ENCODE peak calls at places on chromosomes 11 and 22, in eight cellular contexts. K is WERI-Rb-1; P is stimulated activated CD4-positive, alpha-beta T cell treated with anti-CD3 and anti-CD28 coated beads, Interleukin-15, amount 100 ng/mL, for 1 hour; Q is nucleus accumbens; J is MM.1S; C is A172; W is testis; N is T47D. A is an unnamed sample.

GRCh38 chr11:65432686-65433582 is 10.3 kb downstream of the NEAT1 start:
- DNase-seq in K (no peak), P (no peak), Q (no peak), J (peak), C (peak), W (no peak), N (no peak), A (peak)

GRCh38 chr11:130383363-130384168 is 44.8 kb downstream of the ADAMTS8 start:
- DNase-seq in K (peak), P (no peak), Q (no peak), J (no peak), C (peak), W (no peak), N (no peak), A (no peak)

GRCh38 chr22:37547249-37547741 is 13.0 kb upstream of the CDC42EP1 start:
- DNase-seq in K (no peak), P (no peak), Q (peak), J (no peak), C (no peak), W (no peak), N (no peak), A (no peak)

GRCh38 chr11:69664103-69664775 is 10.9 kb downstream of the LTO1 start:
- DNase-seq in K (no peak), P (no peak), Q (no peak), J (no peak), C (no peak), W (no peak), N (no peak), A (no peak)

GRCh38 chr22:37242395-37242918 is 1.6 kb downstream of the RAC2 start:
- DNase-seq in K (no peak), P (peak), Q (no peak), J (peak), C (peak), W (peak), N (no peak), A (no peak)

GRCh38 chr22:28795071-28795693 is 5.2 kb downstream of the XBP1 start:
- DNase-seq in K (no peak), P (no peak), Q (no peak), J (no peak), C (no peak), W (no peak), N (no peak), A (no peak)

GRCh38 chr22:49972163-49973017 is 11.8 kb downstream of the PIM3 start:
- DNase-seq in K (no peak), P (no peak), Q (no peak), J (peak), C (no peak), W (no peak), N (no peak), A (no peak)

GRCh38 chr11:86372586-86372985 is 2.1 kb upstream of the CCDC81 start:
- DNase-seq in K (no peak), P (no peak), Q (no peak), J (no peak), C (no peak), W (no peak), N (no peak), A (no peak)

GRCh38 chr22:19995611-19996339 is 20.8 kb downstream of the ARVCF start:
- DNase-seq in K (no peak), P (no peak), Q (no peak), J (no peak), C (peak), W (no peak), N (no peak), A (no peak)

GRCh38 chr11:3164138-3164539 is 971 bp downstream of the OSBPL5 start:
- DNase-seq in K (no peak), P (no peak), Q (no peak), J (no peak), C (no peak), W (no peak), N (no peak), A (no peak)

GRCh38 chr22:26751217-26751616 is 93.8 kb downstream of the MIAT start:
- DNase-seq in K (no peak), P (no peak), Q (peak), J (no peak), C (no peak), W (no peak), N (no peak), A (peak)

GRCh38 chr11:128963744-128964340 is 21.2 kb upstream of the TP53AIP1 start:
- DNase-seq in K (no peak), P (no peak), Q (no peak), J (no peak), C (no peak), W (no peak), N (no peak), A (no peak)

GRCh38 chr11:10584071-10584501 is 15.6 kb upstream of the LYVE1 start:
- DNase-seq in K (no peak), P (no peak), Q (no peak), J (no peak), C (no peak), W (peak), N (no peak), A (no peak)

GRCh38 chr22:47065756-47066615 is 303.5 kb downstream of the TBC1D22A start:
- DNase-seq in K (no peak), P (no peak), Q (no peak), J (no peak), C (no peak), W (no peak), N (no peak), A (no peak)

GRCh38 chr22:23608583-23608982 is 23.5 kb downstream of the DRICH1 start:
- DNase-seq in K (peak), P (no peak), Q (no peak), J (no peak), C (no peak), W (no peak), N (peak), A (no peak)

GRCh38 chr11:128575956-128576340 is 11.4 kb downstream of the ETS1 start:
- DNase-seq in K (no peak), P (no peak), Q (no peak), J (no peak), C (no peak), W (no peak), N (no peak), A (no peak)

GRCh38 chr11:67631427-67631826 is 1.7 kb upstream of the NUDT8 start:
- DNase-seq in K (no peak), P (no peak), Q (no peak), J (no peak), C (no peak), W (no peak), N (no peak), A (no peak)

GRCh38 chr11:77171885-77172665 is 44.0 kb downstream of the MYO7A start:
- DNase-seq in K (peak), P (no peak), Q (no peak), J (no peak), C (no peak), W (no peak), N (no peak), A (peak)

GRCh38 chr11:79381036-79381435 is 59.8 kb downstream of the TENM4 start:
- DNase-seq in K (no peak), P (no peak), Q (no peak), J (no peak), C (no peak), W (no peak), N (no peak), A (no peak)

GRCh38 chr22:19884954-19885751 is 30.5 kb upstream of the GNB1L start:
- DNase-seq in K (no peak), P (no peak), Q (no peak), J (no peak), C (no peak), W (no peak), N (no peak), A (no peak)

GRCh38 chr11:19953342-19953741 is 206.9 kb downstream of the DBX1 start:
- DNase-seq in K (peak), P (no peak), Q (no peak), J (no peak), C (peak), W (no peak), N (no peak), A (no peak)

GRCh38 chr22:46941958-46942815 is 179.7 kb downstream of the TBC1D22A start:
- DNase-seq in K (no peak), P (no peak), Q (no peak), J (no peak), C (peak), W (no peak), N (no peak), A (no peak)

GRCh38 chr11:134291196-134291595 is 15.0 kb downstream of the GLB1L3 start:
- DNase-seq in K (no peak), P (no peak), Q (no peak), J (no peak), C (no peak), W (no peak), N (no peak), A (no peak)

GRCh38 chr11:72758690-72759389 is 6.6 kb upstream of the ARAP1 start:
- DNase-seq in K (no peak), P (no peak), Q (no peak), J (no peak), C (peak), W (peak), N (no peak), A (peak)

GRCh38 chr11:8291421-8292350 is 28.0 kb upstream of the LMO1 start:
- DNase-seq in K (no peak), P (no peak), Q (peak), J (no peak), C (no peak), W (no peak), N (no peak), A (no peak)

GRCh38 chr22:30906946-30907345 is 61.6 kb downstream of the MORC2 start:
- DNase-seq in K (no peak), P (no peak), Q (no peak), J (no peak), C (no peak), W (peak), N (no peak), A (no peak)

GRCh38 chr11:61131586-61131985 is 29.3 kb downstream of the CD5 start:
- DNase-seq in K (no peak), P (no peak), Q (no peak), J (no peak), C (no peak), W (no peak), N (no peak), A (no peak)

GRCh38 chr11:111359223-111360149 is 19.6 kb downstream of the POU2AF1 start:
- DNase-seq in K (no peak), P (no peak), Q (no peak), J (no peak), C (no peak), W (no peak), N (no peak), A (no peak)

GRCh38 chr11:92443109-92443508 is 218.5 kb downstream of the FAT3 start:
- DNase-seq in K (no peak), P (no peak), Q (no peak), J (no peak), C (no peak), W (no peak), N (no peak), A (no peak)

GRCh38 chr11:85725510-85726258 is 39.7 kb upstream of the CCDC89 start:
- DNase-seq in K (no peak), P (no peak), Q (no peak), J (no peak), C (peak), W (no peak), N (no peak), A (no peak)

GRCh38 chr22:46750530-46750800 is 12.0 kb upstream of the TBC1D22A start:
- DNase-seq in K (no peak), P (no peak), Q (no peak), J (no peak), C (no peak), W (no peak), N (no peak), A (no peak)

GRCh38 chr11:38594881-38595280 is 1996.8 kb upstream of the RAG2 start:
- DNase-seq in K (no peak), P (no peak), Q (no peak), J (no peak), C (no peak), W (no peak), N (no peak), A (no peak)

GRCh38 chr22:22210375-22210774 is 34.2 kb upstream of the VPREB1 start:
- DNase-seq in K (no peak), P (no peak), Q (peak), J (peak), C (peak), W (no peak), N (no peak), A (no peak)

GRCh38 chr11:9982796-9983579 is 311.0 kb downstream of the SBF2 start:
- DNase-seq in K (peak), P (no peak), Q (no peak), J (no peak), C (peak), W (no peak), N (no peak), A (no peak)

GRCh38 chr11:86954288-86955110 is 696 bp downstream of the FZD4 start:
- DNase-seq in K (peak), P (no peak), Q (no peak), J (no peak), C (no peak), W (no peak), N (no peak), A (no peak)

GRCh38 chr11:57276169-57276854 is 39.3 kb upstream of the APLNR start:
- DNase-seq in K (no peak), P (no peak), Q (no peak), J (no peak), C (no peak), W (no peak), N (no peak), A (no peak)

GRCh38 chr22:44671742-44672141 is 30.3 kb upstream of the PRR5 start:
- DNase-seq in K (no peak), P (no peak), Q (no peak), J (no peak), C (peak), W (no peak), N (no peak), A (no peak)

GRCh38 chr11:44112083-44112865 is 16.8 kb downstream of the EXT2 start:
- DNase-seq in K (no peak), P (no peak), Q (no peak), J (no peak), C (peak), W (peak), N (no peak), A (peak)

GRCh38 chr11:58900479-58901420 is 38.5 kb upstream of the GLYATL1 start:
- DNase-seq in K (peak), P (no peak), Q (peak), J (peak), C (peak), W (peak), N (peak), A (peak)

A was measured in NCI-H2227 treated with DMSO at 0.1 percent for 48 hours.